ENCODE peak calls at places on chromosomes 16 and 17, in five cellular contexts. R, G, U, L and A are unnamed samples.

GRCh38 chr16:1323296-1324239 is 9.9 kb upstream of the BAIAP3 start:
- DNase-seq in R (no peak), L (no peak), G (no peak), U (no peak), A (no peak)

GRCh38 chr17:35257080-35257701 is 14.3 kb downstream of the SLFN5 start:
- DNase-seq in U (peak), L (peak), R (no peak), G (no peak), A (no peak)

GRCh38 chr16:52471650-52472370 is 75.1 kb downstream of the TOX3 start:
- DNase-seq in R (no peak), U (no peak), G (no peak), L (no peak), A (no peak)

GRCh38 chr16:84759061-84759460 is 59.3 kb downstream of the USP10 start:
- DNase-seq in U (peak), G (no peak), R (no peak), L (peak), A (no peak)

GRCh38 chr16:8537691-8538342 is 52.5 kb downstream of the TMEM114 start:
- DNase-seq in R (no peak), L (no peak), G (no peak), U (no peak), A (no peak)

GRCh38 chr17:948284-948852 is 31.2 kb downstream of the NXN start:
- DNase-seq in R (no peak), U (no peak), L (no peak), G (peak), A (peak)

GRCh38 chr17:76801706-76802105 is 63.8 kb downstream of the MFSD11 start:
- DNase-seq in L (no peak), G (no peak), R (no peak), U (no peak), A (no peak)

GRCh38 chr16:57537596-57538234 is 1.3 kb upstream of the CCDC102A start:
- DNase-seq in U (no peak), R (peak), G (no peak), L (no peak), A (no peak)

GRCh38 chr16:7183768-7184167 is 148.9 kb upstream of the RBFOX1 start:
- DNase-seq in G (no peak), U (no peak), L (no peak), R (no peak), A (no peak)

GRCh38 chr17:77214743-77215142 is 74.0 kb downstream of the SEC14L1 start:
- DNase-seq in G (peak), L (no peak), U (peak), R (no peak), A (no peak)

GRCh38 chr16:9845661-9846361 is 336.4 kb downstream of the GRIN2A start:
- DNase-seq in L (peak), R (no peak), U (peak), G (no peak), A (no peak)

GRCh38 chr16:75080205-75081029 is 36.2 kb downstream of the LDHD start:
- DNase-seq in R (no peak), U (peak), G (no peak), L (peak), A (no peak)

GRCh38 chr17:30117548-30118155 is 1.0 kb downstream of the NSRP1 start:
- DNase-seq in L (peak), R (no peak), G (no peak), U (peak), A (no peak)

GRCh38 chr16:12119562-12119961 is 143.0 kb downstream of the SNX29 start:
- DNase-seq in U (peak), G (no peak), L (peak), R (no peak), A (no peak)

GRCh38 chr17:83010323-83011200 is 68.8 kb upstream of the METRNL start:
- DNase-seq in R (no peak), G (no peak), L (peak), U (peak), A (no peak)

GRCh38 chr17:56838687-56839086 is 4.7 kb downstream of the DGKE start:
- DNase-seq in G (no peak), U (no peak), R (no peak), L (no peak), A (no peak)

GRCh38 chr17:30332057-30332542 is 1.8 kb downstream of the TMIGD1 start:
- DNase-seq in R (no peak), G (no peak), L (peak), U (peak), A (no peak)

GRCh38 chr17:82400830-82401229 is 17.3 kb upstream of the HEXD start:
- DNase-seq in G (no peak), U (no peak), R (no peak), L (no peak), A (no peak)

GRCh38 chr17:9200197-9200662 is 178.9 kb downstream of the NTN1 start:
- DNase-seq in G (peak), U (no peak), R (no peak), L (no peak), A (no peak)

GRCh38 chr17:47320879-47321502 is 2.8 kb upstream of the EFCAB13 start:
- DNase-seq in G (no peak), L (no peak), R (no peak), U (no peak), A (no peak)

GRCh38 chr17:75244133-75244866 is 17.1 kb downstream of the GGA3 start:
- DNase-seq in G (no peak), R (no peak), L (no peak), U (no peak), A (no peak)

GRCh38 chr16:52498640-52499039 is 48.3 kb downstream of the TOX3 start:
- DNase-seq in R (no peak), G (peak), L (peak), U (peak), A (no peak)

GRCh38 chr17:78979780-78980623 is at the start of gene LGALS3BP:
- DNase-seq in R (peak), G (peak), U (peak), L (peak), A (peak)

GRCh38 chr17:19247423-19247822 is 10.3 kb downstream of the EPN2 start:
- DNase-seq in R (no peak), G (no peak), U (no peak), L (no peak), A (no peak)